ENCODE peak calls at places on chromosomes 1 and 21, in eight cellular contexts. I is A549, O is IMR-90, M is tibial nerve, U is upper lobe of left lung, T is spleen, V is uterus, A is endothelial cell of umbilical vein. R is an unnamed sample.
A peak's percentile ranks its signal among the peaks of the same experiment; 100 is the strongest.

GRCh38 chr1:115596080-115596795 is 45.5 kb upstream of the VANGL1 start:
- DNase-seq in I (no peak), O (peak; percentile 56), M (no peak), U (no peak), T (no peak), V (no peak), A (no peak), R (no peak)

GRCh38 chr1:20496241-20496661 is 10.2 kb upstream of the CAMK2N1 start:
- DNase-seq in I (no peak), O (peak; percentile 82), M (no peak), U (no peak), T (no peak), V (no peak), A (no peak), R (no peak)

GRCh38 chr1:5481889-5482288 is 510.3 kb downstream of the NPHP4 start:
- DNase-seq in I (peak; percentile 14), O (no peak), M (no peak), U (no peak), T (peak; percentile 66), V (no peak), A (no peak), R (no peak)

GRCh38 chr1:21350132-21350885 is 60.0 kb upstream of the ECE1 start:
- DNase-seq in I (no peak), O (no peak), M (no peak), U (no peak), T (no peak), V (no peak), A (no peak), R (no peak)

GRCh38 chr1:86706018-86706417 is 1.6 kb downstream of the SH3GLB1 start:
- DNase-seq in I (no peak), O (no peak), M (no peak), U (no peak), T (no peak), V (no peak), A (peak; percentile 44), R (no peak)

GRCh38 chr1:54950361-54951163 is 29.9 kb upstream of the TMEM61 start:
- DNase-seq in I (peak; percentile 69), O (peak; percentile 84), M (peak; percentile 91), U (peak; percentile 68), T (peak; percentile 76), V (peak; percentile 49), A (peak; percentile 87), R (peak; percentile 81)

GRCh38 chr21:26769613-26770188 is 75.5 kb downstream of the ADAMTS1 start:
- DNase-seq in I (no peak), O (peak; percentile 73), M (peak; percentile 39), U (no peak), T (no peak), V (no peak), A (peak; percentile 43), R (no peak)

GRCh38 chr1:214280386-214281029 is 451 bp upstream of the SMYD2 start:
- DNase-seq in I (peak; percentile 36), O (peak; percentile 37), M (peak; percentile 27), U (peak; percentile 47), T (peak; percentile 92), V (peak; percentile 20), A (peak; percentile 48), R (no peak)

GRCh38 chr1:46697053-46697452 is 21.9 kb downstream of the EFCAB14 start:
- DNase-seq in I (no peak), O (peak; percentile 44), M (no peak), U (no peak), T (no peak), V (no peak), A (no peak), R (no peak)

GRCh38 chr21:29025328-29025713 is 853 bp downstream of the USP16 start:
- DNase-seq in I (no peak), O (peak; percentile 22), M (no peak), U (no peak), T (no peak), V (no peak), A (no peak), R (no peak)

GRCh38 chr1:70966018-70966638 is 81.5 kb downstream of the PTGER3 start:
- DNase-seq in I (no peak), O (peak; percentile 0), M (no peak), U (no peak), T (no peak), V (no peak), A (peak; percentile 17), R (no peak)

GRCh38 chr1:116506132-116507004 is 64.5 kb downstream of the CD58 start:
- DNase-seq in I (no peak), O (no peak), M (no peak), U (no peak), T (no peak), V (no peak), A (no peak), R (no peak)

GRCh38 chr1:48943393-48943792 is 166.7 kb upstream of the BEND5 start:
- DNase-seq in I (no peak), O (no peak), M (no peak), U (no peak), T (no peak), V (no peak), A (no peak), R (no peak)

GRCh38 chr1:167762061-167762746 is 40.4 kb downstream of the MPZL1 start:
- DNase-seq in I (no peak), O (no peak), M (no peak), U (no peak), T (no peak), V (no peak), A (no peak), R (no peak)

DNA sequence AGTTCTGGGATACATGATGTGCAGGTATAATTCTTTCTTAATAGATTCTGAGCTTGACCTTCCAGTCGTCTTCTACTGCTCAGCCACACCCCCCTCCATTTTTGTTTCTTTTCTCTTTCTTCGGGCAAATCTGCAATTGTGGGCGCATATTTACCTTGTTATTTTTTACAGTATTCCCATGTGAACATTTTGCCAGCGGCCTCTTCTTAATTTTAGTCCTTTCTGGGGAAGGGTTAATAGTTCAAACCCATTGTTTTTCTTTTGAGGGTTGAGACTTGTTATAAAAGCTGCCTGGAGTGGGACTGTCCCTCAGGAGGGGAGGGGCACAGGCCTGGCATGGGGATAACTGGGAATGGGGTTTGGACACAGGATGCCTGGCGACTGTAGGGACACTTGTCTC is 40.3 kb downstream of the PBX1 start:
- DNase-seq in I (no peak), O (no peak), M (no peak), U (no peak), T (no peak), V (no peak), A (no peak), R (no peak)
- TF ChIP-seq CTCF in I (no peak), O (no peak), M (no peak), U (no peak), T (no peak), V (no peak), A (no peak), R (no peak)

GRCh38 chr21:45129231-45129923 is 55.0 kb downstream of the ADARB1 start:
- DNase-seq in I (no peak), O (peak; percentile 41), M (no peak), U (no peak), T (peak; percentile 69), V (no peak), A (peak; percentile 49), R (no peak)

GRCh38 chr21:45132841-45133573 is 58.6 kb downstream of the ADARB1 start:
- DNase-seq in I (no peak), O (no peak), M (peak; percentile 43), U (peak; percentile 35), T (no peak), V (peak; percentile 49), A (peak; percentile 46), R (no peak)

GRCh38 chr21:45130324-45130774 is 56.0 kb downstream of the ADARB1 start:
- DNase-seq in I (peak; percentile 18), O (peak; percentile 84), M (no peak), U (no peak), T (no peak), V (peak; percentile 57), A (peak; percentile 72), R (peak; percentile 85)

GRCh38 chr21:45128613-45129226 is 54.3 kb downstream of the ADARB1 start:
- DNase-seq in I (peak; percentile 50), O (peak; percentile 76), M (peak; percentile 69), U (peak; percentile 78), T (peak; percentile 93), V (peak; percentile 64), A (peak; percentile 81), R (peak; percentile 87)

GRCh38 chr21:45131537-45131999 is 57.2 kb downstream of the ADARB1 start:
- DNase-seq in I (no peak), O (no peak), M (no peak), U (no peak), T (no peak), V (no peak), A (no peak), R (no peak)
- H3K27ac ChIP-seq in I (no peak overlapping the region), O (no peak overlapping the region), M (no peak overlapping the region), U (peak overlapping the region; percentile 73), T (no peak overlapping the region), V (peak overlapping the region; percentile 77), A (no peak overlapping the region), R (peak overlapping the region; percentile 86)

GRCh38 chr1:109905520-109905919 is 5.1 kb upstream of the CSF1 start:
- DNase-seq in I (no peak), O (no peak), M (no peak), U (no peak), T (no peak), V (no peak), A (no peak), R (no peak)

GRCh38 chr1:109903371-109903930 is 7.2 kb upstream of the CSF1 start:
- DNase-seq in I (no peak), O (no peak), M (no peak), U (no peak), T (no peak), V (no peak), A (no peak), R (no peak)

GRCh38 chr1:109906160-109906838 is 4.3 kb upstream of the CSF1 start:
- DNase-seq in I (no peak), O (no peak), M (no peak), U (no peak), T (no peak), V (no peak), A (no peak), R (no peak)

GRCh38 chr1:109902204-109902985 is 8.3 kb upstream of the CSF1 start:
- DNase-seq in I (no peak), O (no peak), M (no peak), U (no peak), T (no peak), V (no peak), A (no peak), R (no peak)

GRCh38 chr1:109904105-109904817 is 6.4 kb upstream of the CSF1 start:
- DNase-seq in I (no peak), O (no peak), M (no peak), U (no peak), T (no peak), V (no peak), A (no peak), R (no peak)
- TF ChIP-seq POLR2A in I (no peak), O (no peak), M (no peak), U (no peak), T (no peak), V (no peak), A (no peak), R (no peak)

DNA sequence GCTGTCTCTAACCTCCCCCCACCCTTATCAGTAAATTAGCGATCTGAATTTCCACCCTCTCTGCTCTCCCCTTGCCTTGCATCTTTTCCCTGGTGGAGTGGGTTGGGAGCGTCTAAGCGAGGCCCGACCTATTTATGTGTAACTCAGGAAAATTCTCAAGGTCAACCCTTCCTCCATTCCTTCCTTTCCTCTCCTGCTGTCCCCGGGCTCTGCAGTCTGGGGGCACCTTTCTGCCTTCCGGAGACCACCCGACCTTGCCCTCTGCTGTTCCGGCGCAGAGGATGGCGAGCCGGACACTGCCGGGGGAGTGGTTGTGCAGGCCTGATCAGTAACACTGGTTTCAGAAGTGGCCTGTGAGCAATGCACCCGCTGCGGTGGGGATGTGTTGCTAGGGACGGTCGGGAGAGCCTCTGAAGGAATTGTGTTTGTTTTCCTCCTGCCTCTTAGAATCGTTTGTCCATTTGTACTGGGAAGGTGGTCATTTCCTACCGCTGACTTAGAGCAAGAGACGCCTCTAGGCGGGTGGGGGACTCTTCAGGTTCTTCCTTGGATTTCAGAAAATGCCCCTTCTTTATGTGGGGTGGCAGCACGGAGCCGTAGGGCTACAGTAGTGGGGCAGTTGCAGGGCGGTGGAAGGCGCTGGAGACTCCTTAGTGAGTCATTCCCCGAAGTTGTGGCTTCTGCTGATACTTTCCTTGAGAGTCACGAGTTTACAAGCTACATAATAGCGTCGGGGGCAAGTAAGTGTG is 543 bp downstream of the MGST3 start:
- DNase-seq in I (peak; percentile 61), O (peak; percentile 89), M (peak; percentile 54), U (peak; percentile 67), T (peak; percentile 91), V (peak; percentile 41), A (peak; percentile 78), R (peak; percentile 82)
- TF ChIP-seq CTCF in I (peak; percentile 22), O (peak; percentile 34), M (no peak), U (no peak), T (no peak), V (no peak), A (no peak), R (no peak)